ENCODE peak calls at places on chromosomes 1 and 21, in six cellular contexts. One of them, this sample, is unnamed.

GRCh38 chr1:156436319-156437043 is 64.1 kb downstream of the MEF2D start:
- ATAC-seq in pancreas: peak
- ATAC-seq in HCT116: no peak
- ATAC-seq in IMR-90: peak
- ATAC-seq in left lung: peak
- ATAC-seq in heart right ventricle: no peak
- ATAC-seq in this sample: peak

GRCh38 chr1:150621497-150622113 is 7.8 kb downstream of the ENSA start:
- ATAC-seq in pancreas: peak
- ATAC-seq in HCT116: no peak
- ATAC-seq in IMR-90: peak
- ATAC-seq in left lung: peak
- ATAC-seq in heart right ventricle: peak
- ATAC-seq in this sample: peak

GRCh38 chr1:21924503-21925005 is 12.6 kb downstream of the HSPG2 start:
- ATAC-seq in pancreas: no peak
- ATAC-seq in HCT116: no peak
- ATAC-seq in IMR-90: no peak
- ATAC-seq in left lung: no peak
- ATAC-seq in heart right ventricle: peak
- ATAC-seq in this sample: no peak

GRCh38 chr1:67336783-67337182 is 29.1 kb downstream of the IL12RB2 start:
- ATAC-seq in pancreas: no peak
- ATAC-seq in HCT116: no peak
- ATAC-seq in IMR-90: no peak
- ATAC-seq in left lung: no peak
- ATAC-seq in heart right ventricle: no peak
- ATAC-seq in this sample: no peak

GRCh38 chr1:154407866-154408777 is 3.0 kb downstream of the IL6R start:
- ATAC-seq in pancreas: no peak
- ATAC-seq in HCT116: no peak
- ATAC-seq in IMR-90: peak
- ATAC-seq in left lung: peak
- ATAC-seq in heart right ventricle: no peak
- ATAC-seq in this sample: no peak

GRCh38 chr21:40680311-40680710 is 166.6 kb downstream of the DSCAM start:
- ATAC-seq in pancreas: no peak
- ATAC-seq in HCT116: no peak
- ATAC-seq in IMR-90: no peak
- ATAC-seq in left lung: no peak
- ATAC-seq in heart right ventricle: no peak
- ATAC-seq in this sample: no peak

GRCh38 chr1:41648844-41649243 is 164.4 kb upstream of the EDN2 start:
- ATAC-seq in pancreas: no peak
- ATAC-seq in HCT116: no peak
- ATAC-seq in IMR-90: no peak
- ATAC-seq in left lung: no peak
- ATAC-seq in heart right ventricle: peak
- ATAC-seq in this sample: no peak

GRCh38 chr1:27574871-27575831 is 28.8 kb downstream of the AHDC1 start:
- ATAC-seq in pancreas: peak
- ATAC-seq in HCT116: no peak
- ATAC-seq in IMR-90: peak
- ATAC-seq in left lung: peak
- ATAC-seq in heart right ventricle: peak
- ATAC-seq in this sample: peak

GRCh38 chr1:88727205-88727604 is 43.1 kb downstream of the PKN2 start:
- ATAC-seq in pancreas: no peak
- ATAC-seq in HCT116: no peak
- ATAC-seq in IMR-90: no peak
- ATAC-seq in left lung: no peak
- ATAC-seq in heart right ventricle: no peak
- ATAC-seq in this sample: no peak

GRCh38 chr1:109782927-109783326 is 19.2 kb upstream of the EPS8L3 start:
- ATAC-seq in pancreas: no peak
- ATAC-seq in HCT116: peak
- ATAC-seq in IMR-90: peak
- ATAC-seq in left lung: no peak
- ATAC-seq in heart right ventricle: no peak
- ATAC-seq in this sample: no peak

GRCh38 chr1:65992160-65993046 is 199.7 kb downstream of the PDE4B start:
- ATAC-seq in pancreas: no peak
- ATAC-seq in HCT116: no peak
- ATAC-seq in IMR-90: no peak
- ATAC-seq in left lung: no peak
- ATAC-seq in heart right ventricle: no peak
- ATAC-seq in this sample: no peak

GRCh38 chr21:42981862-42982261 is 7.5 kb downstream of the PKNOX1 start:
- ATAC-seq in pancreas: no peak
- ATAC-seq in HCT116: no peak
- ATAC-seq in IMR-90: no peak
- ATAC-seq in left lung: no peak
- ATAC-seq in heart right ventricle: no peak
- ATAC-seq in this sample: no peak

GRCh38 chr1:52672946-52673345 is 25.2 kb downstream of the COA7 start:
- ATAC-seq in pancreas: no peak
- ATAC-seq in HCT116: no peak
- ATAC-seq in IMR-90: peak
- ATAC-seq in left lung: peak
- ATAC-seq in heart right ventricle: no peak
- ATAC-seq in this sample: no peak

GRCh38 chr1:75130865-75131592 is 3.2 kb upstream of the LHX8 start:
- ATAC-seq in pancreas: no peak
- ATAC-seq in HCT116: no peak
- ATAC-seq in IMR-90: no peak
- ATAC-seq in left lung: no peak
- ATAC-seq in heart right ventricle: no peak
- ATAC-seq in this sample: no peak

GRCh38 chr1:67004176-67004575 is 49.8 kb downstream of the SLC35D1 start:
- ATAC-seq in pancreas: peak
- ATAC-seq in HCT116: no peak
- ATAC-seq in IMR-90: peak
- ATAC-seq in left lung: no peak
- ATAC-seq in heart right ventricle: no peak
- ATAC-seq in this sample: no peak

GRCh38 chr1:210367561-210367960 is 38.9 kb downstream of the HHAT start:
- ATAC-seq in pancreas: no peak
- ATAC-seq in HCT116: no peak
- ATAC-seq in IMR-90: no peak
- ATAC-seq in left lung: peak
- ATAC-seq in heart right ventricle: no peak
- ATAC-seq in this sample: no peak

GRCh38 chr21:26067836-26068401 is 102.7 kb downstream of the APP start:
- ATAC-seq in pancreas: peak
- ATAC-seq in HCT116: no peak
- ATAC-seq in IMR-90: no peak
- ATAC-seq in left lung: no peak
- ATAC-seq in heart right ventricle: peak
- ATAC-seq in this sample: no peak

GRCh38 chr1:236151739-236152424 is 9.5 kb downstream of the GPR137B start:
- ATAC-seq in pancreas: no peak
- ATAC-seq in HCT116: no peak
- ATAC-seq in IMR-90: no peak
- ATAC-seq in left lung: no peak
- ATAC-seq in heart right ventricle: peak
- ATAC-seq in this sample: no peak

GRCh38 chr1:180181048-180181447 is 26.4 kb downstream of the QSOX1 start:
- ATAC-seq in pancreas: no peak
- ATAC-seq in HCT116: peak
- ATAC-seq in IMR-90: no peak
- ATAC-seq in left lung: no peak
- ATAC-seq in heart right ventricle: no peak
- ATAC-seq in this sample: no peak
- TF ChIP-seq CTCF in pancreas: no peak
- TF ChIP-seq CTCF in HCT116: peak
- TF ChIP-seq CTCF in IMR-90: peak
- TF ChIP-seq CTCF in left lung: no peak
- TF ChIP-seq CTCF in heart right ventricle: no peak
- TF ChIP-seq CTCF in this sample: peak

GRCh38 chr1:92623187-92623778 is 136.6 kb upstream of the GFI1 start:
- ATAC-seq in pancreas: peak
- ATAC-seq in HCT116: peak
- ATAC-seq in IMR-90: peak
- ATAC-seq in left lung: peak
- ATAC-seq in heart right ventricle: no peak
- ATAC-seq in this sample: no peak
- TF ChIP-seq CTCF in pancreas: peak
- TF ChIP-seq CTCF in HCT116: peak
- TF ChIP-seq CTCF in IMR-90: peak
- TF ChIP-seq CTCF in left lung: no peak
- TF ChIP-seq CTCF in heart right ventricle: peak
- TF ChIP-seq CTCF in this sample: no peak

GRCh38 chr1:203426349-203426748 is 49.3 kb upstream of the PRELP start:
- ATAC-seq in pancreas: no peak
- ATAC-seq in HCT116: no peak
- ATAC-seq in IMR-90: no peak
- ATAC-seq in left lung: no peak
- ATAC-seq in heart right ventricle: no peak
- ATAC-seq in this sample: no peak

GRCh38 chr1:203427451-203427850 is 48.2 kb upstream of the PRELP start:
- ATAC-seq in pancreas: no peak
- ATAC-seq in HCT116: no peak
- ATAC-seq in IMR-90: no peak
- ATAC-seq in left lung: no peak
- ATAC-seq in heart right ventricle: no peak
- ATAC-seq in this sample: no peak

GRCh38 chr1:203425668-203425999 is 50.0 kb upstream of the PRELP start:
- ATAC-seq in pancreas: no peak
- ATAC-seq in HCT116: no peak
- ATAC-seq in IMR-90: peak
- ATAC-seq in left lung: no peak
- ATAC-seq in heart right ventricle: no peak
- ATAC-seq in this sample: no peak

GRCh38 chr1:203424861-203425667 is 50.5 kb upstream of the PRELP start:
- ATAC-seq in pancreas: no peak
- ATAC-seq in HCT116: no peak
- ATAC-seq in IMR-90: peak
- ATAC-seq in left lung: no peak
- ATAC-seq in heart right ventricle: no peak
- ATAC-seq in this sample: no peak

DNA sequence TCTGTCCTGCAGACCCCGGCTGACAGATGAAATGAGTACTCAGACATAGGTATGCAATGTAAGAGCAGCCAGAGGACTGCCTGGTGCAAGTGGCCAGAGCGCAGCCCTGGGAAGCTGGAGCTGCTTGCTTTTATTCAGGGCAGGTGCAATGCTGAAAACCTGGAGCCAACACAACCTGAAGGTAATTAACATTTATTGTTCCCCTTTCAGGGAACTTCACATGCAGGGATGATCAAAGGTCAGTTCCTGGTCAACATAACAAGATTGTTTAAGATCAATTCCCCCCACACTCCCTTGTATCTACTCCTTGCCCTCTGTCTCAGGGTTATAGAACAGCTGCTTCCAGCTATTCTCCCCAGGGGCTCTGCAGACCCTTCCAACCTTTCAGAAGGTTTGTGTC is 48.7 kb upstream of the PRELP start:
- ATAC-seq in pancreas: no peak
- ATAC-seq in HCT116: no peak
- ATAC-seq in IMR-90: no peak
- ATAC-seq in left lung: no peak
- ATAC-seq in heart right ventricle: no peak
- ATAC-seq in this sample: no peak
- TF ChIP-seq CTCF in pancreas: no peak
- TF ChIP-seq CTCF in HCT116: no peak
- TF ChIP-seq CTCF in IMR-90: no peak
- TF ChIP-seq CTCF in left lung: no peak
- TF ChIP-seq CTCF in heart right ventricle: no peak
- TF ChIP-seq CTCF in this sample: no peak

DNA sequence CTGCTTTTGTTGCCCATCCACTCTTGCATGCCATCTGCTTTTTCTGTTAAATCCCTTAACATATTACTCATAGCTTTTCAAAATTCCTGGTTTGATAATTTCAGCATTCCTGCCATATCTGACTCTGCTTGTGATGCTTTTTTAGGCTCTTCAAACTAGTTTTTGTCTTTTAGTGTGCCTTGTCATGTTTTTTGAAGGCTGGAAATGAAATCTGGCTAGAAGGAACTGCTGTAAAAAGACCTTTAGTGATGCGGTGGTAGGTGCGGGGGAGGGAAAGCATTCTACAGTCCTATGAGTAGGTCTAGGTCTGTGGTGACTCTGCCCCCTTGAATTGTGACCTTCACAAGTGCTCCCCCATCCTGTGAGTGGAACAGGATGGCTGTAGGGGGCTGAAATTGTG is 15.0 kb upstream of the S100B start:
- ATAC-seq in pancreas: no peak
- ATAC-seq in HCT116: no peak
- ATAC-seq in IMR-90: no peak
- ATAC-seq in left lung: no peak
- ATAC-seq in heart right ventricle: no peak
- ATAC-seq in this sample: no peak
- TF ChIP-seq CTCF in pancreas: no peak
- TF ChIP-seq CTCF in HCT116: no peak
- TF ChIP-seq CTCF in IMR-90: no peak
- TF ChIP-seq CTCF in left lung: no peak
- TF ChIP-seq CTCF in heart right ventricle: no peak
- TF ChIP-seq CTCF in this sample: no peak

This sample was measured in gastroesophageal sphincter.